ENCODE peak calls at places on chromosomes 16 and 17, in ten cellular contexts. H is NCI-H146; Q is naive thymus-derived CD4-positive, alpha-beta T cell; B is AG09319; I is activated CD4-positive, alpha-beta T cell treated with anti-CD3 and anti-CD28 coated beads, Interleukin-2, amount 50 U/mL, for 1 hour; X is T-helper 2 cell; Z is activated B cell treated with CpG ODN at 0.5 μM for 24 hours; F is retina; V is type B pancreatic cell; G is lower leg skin. S is an unnamed sample.

GRCh38 chr17:30256756-30257506 is 21.4 kb upstream of the SLC6A4 start:
- DNase-seq in Q (no peak), G (no peak), V (no peak), F (no peak), Z (no peak), B (no peak), H (peak), X (no peak), I (no peak), S (no peak)

GRCh38 chr16:53041196-53041977 is 11.3 kb downstream of the CHD9NB start:
- DNase-seq in H (no peak), Z (no peak), G (peak), V (no peak), X (no peak), B (no peak), I (no peak), F (no peak), Q (no peak), S (no peak)

GRCh38 chr17:28326114-28326513 is 7.1 kb downstream of the TMEM97 start:
- DNase-seq in I (no peak), V (peak), F (no peak), H (peak), Z (no peak), G (peak), B (no peak), Q (no peak), X (no peak), S (no peak)

GRCh38 chr16:66269631-66270332 is 96.7 kb upstream of the CDH5 start:
- DNase-seq in B (no peak), G (no peak), F (no peak), I (no peak), Z (no peak), H (no peak), Q (no peak), V (no peak), X (no peak), S (no peak)

GRCh38 chr16:31700530-31701388 is 172.8 kb upstream of the ZNF267 start:
- DNase-seq in B (no peak), H (peak), Z (peak), Q (peak), I (peak), G (peak), F (peak), X (peak), V (peak), S (no peak)

GRCh38 chr16:11251525-11252481 is 4.2 kb downstream of the SOCS1 start:
- DNase-seq in B (no peak), Z (no peak), X (peak), F (no peak), G (no peak), H (no peak), I (peak), Q (peak), V (no peak), S (no peak)

GRCh38 chr16:70432304-70432799 is 6.5 kb downstream of the ST3GAL2 start:
- DNase-seq in H (no peak), X (no peak), G (no peak), V (no peak), B (no peak), Q (no peak), F (no peak), I (no peak), Z (no peak), S (no peak)

GRCh38 chr16:54194008-54194731 is 92.4 kb downstream of the IRX3 start:
- DNase-seq in G (peak), X (no peak), Z (no peak), F (no peak), I (no peak), V (no peak), B (no peak), Q (no peak), H (peak), S (peak)

GRCh38 chr17:75753193-75753513 is 11.8 kb downstream of the GALK1 start:
- DNase-seq in B (no peak), G (no peak), Q (no peak), H (no peak), X (no peak), I (no peak), V (no peak), F (no peak), Z (no peak), S (no peak)

GRCh38 chr17:55420776-55421178 is 858 bp downstream of the MMD start:
- DNase-seq in F (peak), G (peak), Z (peak), Q (peak), X (peak), I (peak), V (no peak), B (no peak), H (peak), S (no peak)

GRCh38 chr17:15236281-15237105 is 28.6 kb downstream of the PMP22 start:
- DNase-seq in I (no peak), V (no peak), B (no peak), Z (no peak), H (no peak), G (no peak), Q (no peak), F (no peak), X (peak), S (no peak)

GRCh38 chr16:3144331-3144881 is 9.6 kb downstream of the ZNF213 start:
- DNase-seq in H (no peak), Q (no peak), F (no peak), V (no peak), G (no peak), B (no peak), Z (no peak), X (no peak), I (no peak), S (no peak)

GRCh38 chr16:52383640-52384292 is 163.2 kb downstream of the TOX3 start:
- DNase-seq in V (no peak), X (no peak), Z (no peak), F (no peak), G (no peak), B (no peak), H (peak), Q (no peak), I (no peak), S (no peak)

GRCh38 chr17:51734976-51735375 is 423.5 kb downstream of the CA10 start:
- DNase-seq in Z (no peak), G (no peak), Q (no peak), B (no peak), I (no peak), F (no peak), V (no peak), H (no peak), X (no peak), S (no peak)

GRCh38 chr17:43645765-43646481 is 15.8 kb downstream of the MEOX1 start:
- DNase-seq in F (peak), V (no peak), Q (peak), G (peak), I (no peak), X (no peak), Z (no peak), H (no peak), B (no peak), S (no peak)

GRCh38 chr16:70592106-70592571 is 54.2 kb upstream of the IL34 start:
- DNase-seq in H (no peak), F (no peak), X (no peak), G (no peak), Z (no peak), I (no peak), B (no peak), Q (no peak), V (no peak), S (no peak)

GRCh38 chr16:2039286-2040030 is 8.2 kb downstream of the NTHL1 start:
- DNase-seq in B (peak), X (no peak), Z (no peak), I (no peak), F (no peak), Q (no peak), G (no peak), H (no peak), V (no peak), S (peak)

GRCh38 chr17:47957591-47958490 is at the start of gene PRR15L:
- DNase-seq in Z (no peak), H (peak), I (no peak), X (no peak), V (no peak), G (no peak), F (no peak), B (no peak), Q (no peak), S (no peak)

GRCh38 chr17:30790279-30790678 is 34.2 kb downstream of the CRLF3 start:
- DNase-seq in Z (no peak), G (no peak), H (no peak), I (no peak), Q (no peak), B (no peak), X (peak), F (no peak), V (no peak), S (no peak)